ENCODE peak calls at places on chromosomes 13 and 19, in nine cellular contexts. I, F, U, E, N, A, V, P and O are unnamed samples. For H3K9me3, the result is how much of the 10 kb centered on the place peaks cover.

GRCh38 chr19:17777840-17778620 is 16.9 kb upstream of the B3GNT3 start:
- DNase-seq in E (peak), N (no peak), F (peak), P (peak), V (peak), I (peak), A (peak), U (peak), O (no peak)

GRCh38 chr19:43316591-43317319 is 36.7 kb upstream of the CD177 start:
- DNase-seq in I (peak), P (no peak), E (peak), A (peak), F (peak), U (peak), N (no peak), V (no peak), O (no peak)

GRCh38 chr19:3684817-3685410 is 15.4 kb downstream of the PIP5K1C start:
- DNase-seq in F (no peak), V (no peak), U (no peak), A (no peak), N (no peak), P (no peak), I (no peak), E (no peak), O (no peak)

GRCh38 chr19:53906211-53907192 is 2.6 kb upstream of the CACNG7 start:
- DNase-seq in I (peak), E (peak), N (no peak), P (peak), F (peak), V (peak), U (peak), A (peak), O (peak)

GRCh38 chr19:49853852-49854849 is 3.2 kb downstream of the PTOV1 start:
- DNase-seq in I (peak), N (no peak), U (no peak), P (peak), V (no peak), E (peak), A (peak), F (no peak), O (no peak)

GRCh38 chr19:45692187-45693111 is at the start of gene QPCTL:
- DNase-seq in I (peak), A (peak), N (peak), E (peak), P (peak), F (peak), U (peak), V (peak), O (peak)

GRCh38 chr19:32406161-32407003 is 812 bp downstream of the DPY19L3 start:
- DNase-seq in U (no peak), P (no peak), N (peak), F (no peak), E (no peak), V (no peak), A (no peak), I (peak), O (no peak)

GRCh38 chr19:32570081-32570785 is 10.8 kb upstream of the PDCD5 start:
- DNase-seq in V (peak), P (no peak), A (peak), U (peak), N (peak), E (peak), F (peak), I (no peak), O (peak)

GRCh38 chr13:75985132-75985531 is 349.0 kb downstream of the LMO7 start:
- DNase-seq in A (no peak), E (no peak), F (no peak), U (no peak), I (no peak), V (no peak), N (no peak), P (no peak), O (no peak)

GRCh38 chr13:73018336-73018735 is 40.5 kb upstream of the KLF5 start:
- DNase-seq in F (no peak), U (no peak), N (no peak), P (no peak), E (no peak), I (no peak), V (no peak), A (no peak), O (no peak)

GRCh38 chr19:3665681-3666544 is 34.4 kb downstream of the PIP5K1C start:
- DNase-seq in I (peak), P (peak), F (peak), V (peak), U (peak), E (peak), N (peak), A (peak), O (peak)

GRCh38 chr13:28370448-28370847 is 124.5 kb downstream of the FLT1 start:
- DNase-seq in F (no peak), I (no peak), E (no peak), A (no peak), P (no peak), V (no peak), U (no peak), N (no peak), O (no peak)

DNA sequence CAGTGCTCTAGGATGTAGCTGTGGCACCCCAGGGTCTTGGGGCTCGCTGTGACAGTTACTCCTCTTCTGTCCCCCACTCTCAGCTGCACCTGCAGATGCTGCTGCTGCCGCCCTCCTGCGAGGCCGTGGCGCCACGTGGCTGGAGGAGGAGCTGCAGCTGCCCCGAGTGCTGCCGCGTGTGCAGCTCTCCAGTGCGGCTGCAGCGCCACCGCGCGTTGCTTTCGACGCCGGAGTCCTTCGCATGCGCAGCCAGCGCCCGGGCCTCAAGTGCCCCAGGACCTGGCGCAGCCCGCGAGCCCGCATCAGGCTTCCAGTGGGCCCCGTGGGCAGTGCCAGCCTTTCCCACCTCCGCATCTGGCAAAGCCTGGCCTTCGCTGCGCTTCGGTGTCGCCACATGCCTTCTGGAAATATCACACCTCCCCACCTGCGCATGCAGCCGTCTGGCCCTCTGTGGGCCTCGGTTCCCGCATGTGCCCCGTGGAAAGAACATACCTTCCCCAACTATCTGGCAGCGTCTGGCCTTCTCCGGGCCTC is 692 bp upstream of the ZNF580 start:
- DNase-seq in N (peak), P (peak), A (peak), I (peak), F (peak), U (peak), E (peak), V (peak), O (peak)
- TF ChIP-seq CTCF in N (peak), P (peak), A (no peak), I (peak), F (peak), U (no peak), E (no peak), V (peak), O (peak)

GRCh38 chr13:38395505-38395803 is 45.8 kb downstream of the UFM1 start:
- DNase-seq in P (no peak), V (no peak), N (peak), A (no peak), U (no peak), F (no peak), I (no peak), E (no peak), O (no peak)
- H3K27ac ChIP-seq in P (no peak), V (no peak), N (peak), A (no peak), U (no peak), F (no peak), I (no peak), E (no peak), O (no peak)

DNA sequence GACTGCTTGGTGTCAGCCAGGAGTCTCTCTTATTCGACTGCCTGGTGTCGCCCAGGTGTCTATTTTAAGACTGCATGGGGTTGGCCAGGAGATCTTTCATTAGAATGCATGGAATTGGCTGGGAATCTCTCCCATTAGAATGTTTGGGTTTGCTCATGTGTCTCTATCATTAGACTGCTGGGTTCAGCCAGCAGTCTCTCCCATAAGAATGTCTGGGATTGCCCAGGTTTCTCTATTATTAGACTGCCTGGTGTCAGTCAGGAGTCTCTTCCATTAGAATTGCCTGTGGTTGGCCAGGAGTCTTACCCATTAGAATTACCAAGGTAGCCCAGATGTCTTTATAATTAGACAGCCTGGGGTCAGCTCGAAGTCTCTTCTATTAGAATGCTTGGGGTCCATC is 1496.0 kb downstream of the UQCRFS1 start:
- DNase-seq in V (no peak), A (no peak), I (no peak), P (no peak), F (no peak), E (no peak), N (no peak), U (no peak), O (no peak)
- H3K9me3 ChIP-seq in V (under half), A (half or more), I (under half), P (under half), F (under half), E (under half), N (under half), U (half or more), O (half or more)

GRCh38 chr19:42081584-42082258 is 5.8 kb downstream of the ZNF574 start:
- DNase-seq in E (peak), F (peak), P (no peak), A (no peak), U (no peak), V (no peak), N (no peak), I (no peak), O (no peak)
- TF ChIP-seq CTCF in E (peak), F (peak), P (no peak), A (peak), U (peak), V (peak), N (peak), I (no peak), O (no peak)

GRCh38 chr19:30711296-30711695 is 339.1 kb downstream of the ZNF536 start:
- DNase-seq in U (no peak), I (no peak), E (no peak), P (no peak), A (no peak), V (no peak), F (no peak), N (no peak), O (no peak)
- H3K27ac ChIP-seq in U (no peak), I (no peak), E (no peak), P (no peak), A (peak), V (no peak), F (no peak), N (no peak), O (no peak)

DNA sequence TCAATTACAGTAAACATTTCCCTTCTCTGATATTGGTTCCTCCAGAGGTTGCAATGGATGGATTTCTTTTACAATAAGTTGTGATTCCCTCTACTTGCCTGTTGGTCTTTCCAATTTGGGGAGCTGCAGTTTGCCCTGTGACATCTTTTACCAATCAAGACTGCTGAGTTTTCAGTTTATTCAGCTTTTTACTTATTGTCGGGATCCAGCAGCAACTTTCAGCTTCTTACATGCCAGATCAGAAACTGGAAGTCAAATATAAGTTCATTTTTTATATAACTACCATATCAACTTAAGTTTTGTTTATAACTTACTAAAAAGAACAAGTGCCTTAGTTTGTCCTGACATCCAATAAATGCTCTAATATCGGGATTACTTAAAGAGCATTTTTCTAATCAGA is 10.5 kb downstream of the OR10H3 start:
- DNase-seq in E (no peak), F (no peak), P (no peak), I (no peak), N (no peak), V (no peak), U (no peak), A (no peak), O (no peak)
- H3K9me3 ChIP-seq in E (under half), F (under half), P (under half), I (under half), N (under half), V (under half), U (half or more), A (half or more), O (under half)

DNA sequence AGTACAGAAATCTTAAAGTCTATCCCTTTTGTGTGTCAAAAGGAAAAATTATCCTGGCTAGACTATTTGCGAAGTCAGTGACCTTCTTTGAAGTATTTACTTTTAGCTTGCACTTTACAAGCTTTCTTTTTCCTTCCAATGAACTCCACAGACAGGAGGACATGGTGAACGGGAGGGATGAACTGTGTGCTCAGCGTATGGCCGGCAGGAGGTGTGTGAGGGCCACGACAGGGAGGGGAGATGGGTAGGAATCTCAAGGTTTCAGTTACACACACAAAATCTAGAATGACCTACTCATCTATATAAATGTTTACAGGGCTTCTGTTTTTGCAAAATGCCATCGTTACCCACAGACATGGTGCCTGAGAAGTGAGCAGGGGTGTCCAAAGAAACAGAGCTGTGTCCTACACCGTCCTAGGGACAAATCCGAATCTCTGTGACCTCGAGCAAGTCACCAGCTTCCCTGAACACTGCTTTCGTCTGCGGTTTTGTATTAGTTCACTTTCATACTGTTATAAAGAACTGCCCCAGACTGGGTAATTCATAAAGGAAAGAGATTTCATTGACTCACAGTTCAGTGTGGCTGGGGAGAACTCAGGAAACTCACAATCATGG is 537.2 kb downstream of the LIG4 start:
- DNase-seq in A (no peak), F (no peak), E (no peak), N (no peak), I (no peak), P (no peak), U (no peak), V (no peak), O (no peak)
- TF ChIP-seq CTCF in A (peak), F (no peak), E (no peak), N (no peak), I (no peak), P (no peak), U (peak), V (no peak), O (no peak)

GRCh38 chr13:98203641-98204326 is 26.7 kb upstream of the RNF113B start:
- DNase-seq in U (no peak), V (no peak), N (no peak), A (no peak), E (no peak), I (no peak), P (no peak), F (no peak), O (no peak)

GRCh38 chr13:98204546-98204945 is 27.5 kb upstream of the RNF113B start:
- DNase-seq in F (no peak), A (no peak), U (no peak), I (no peak), N (no peak), E (no peak), P (no peak), V (no peak), O (no peak)

GRCh38 chr13:98200211-98200878 is 23.3 kb upstream of the RNF113B start:
- DNase-seq in A (peak), N (no peak), F (no peak), P (no peak), E (no peak), V (no peak), I (no peak), U (peak), O (no peak)

GRCh38 chr13:98201178-98201577 is 24.1 kb upstream of the RNF113B start:
- DNase-seq in A (no peak), I (no peak), P (no peak), E (no peak), N (no peak), U (no peak), F (no peak), V (no peak), O (no peak)

DNA sequence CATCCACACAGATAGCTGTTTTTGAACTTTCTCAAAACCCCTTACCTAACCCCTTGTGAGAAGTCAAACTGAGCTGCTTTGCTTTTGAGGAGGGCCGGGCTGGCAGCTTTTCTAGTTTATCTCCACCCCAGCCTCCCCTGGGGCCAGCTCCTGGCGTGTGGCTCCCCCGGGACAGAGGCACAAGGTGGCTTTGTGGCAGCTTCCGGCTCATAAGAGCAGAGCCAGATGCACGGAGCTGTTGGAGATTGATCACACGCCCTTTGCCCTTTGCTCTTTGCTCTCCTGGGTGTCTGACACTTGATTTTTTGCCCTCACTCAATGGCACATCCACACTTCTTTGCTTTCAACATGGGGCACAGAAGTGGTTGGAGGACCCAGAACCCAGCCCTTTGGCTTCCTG is 25.0 kb upstream of the RNF113B start:
- DNase-seq in F (no peak), N (no peak), P (peak), U (no peak), V (no peak), E (peak), A (no peak), I (peak), O (no peak)
- H3K27ac ChIP-seq in F (peak), N (no peak), P (peak), U (no peak), V (no peak), E (no peak), A (peak), I (no peak), O (no peak)

GRCh38 chr19:40055049-40055448 is 982 bp downstream of the ZNF780B start:
- DNase-seq in V (no peak), A (no peak), U (no peak), E (no peak), P (no peak), N (no peak), F (no peak), I (peak), O (no peak)

GRCh38 chr19:40056505-40056904 is 474 bp upstream of the ZNF780B start:
- DNase-seq in U (no peak), E (no peak), P (no peak), V (no peak), A (no peak), N (no peak), F (no peak), I (no peak), O (no peak)

GRCh38 chr19:40055832-40056504 is at the start of gene ZNF780B:
- DNase-seq in A (peak), E (peak), I (peak), N (peak), P (peak), U (peak), V (peak), F (peak), O (peak)

GRCh38 chr19:40059624-40060023 is 3.6 kb upstream of the ZNF780B start:
- DNase-seq in I (no peak), P (no peak), N (no peak), E (no peak), A (no peak), V (no peak), U (no peak), F (no peak), O (no peak)

GRCh38 chr19:40057166-40057565 is 1.1 kb upstream of the ZNF780B start:
- DNase-seq in F (no peak), I (no peak), A (no peak), N (no peak), V (no peak), E (no peak), P (no peak), U (no peak), O (no peak)
- H3K9me3 ChIP-seq in F (under half), I (under half), A (half or more), N (under half), V (under half), E (under half), P (under half), U (under half), O (under half)

GRCh38 chr19:2254052-2254872 is 2.0 kb downstream of the JSRP1 start:
- DNase-seq in P (no peak), E (no peak), A (peak), F (peak), V (no peak), I (no peak), N (no peak), U (peak), O (no peak)
- TF ChIP-seq CTCF in P (no peak), E (no peak), A (peak), F (peak), V (no peak), I (no peak), N (no peak), U (peak), O (no peak)